ENCODE peak calls at places on chromosomes 13 and 19, in four cellular contexts. One of them, this sample, is unnamed.

GRCh38 chr13:111043575-111043982 is 71.5 kb upstream of the ARHGEF7 start:
- DNase-seq in lower lobe of right lung: no peak
- DNase-seq in upper lobe of right lung: no peak
- DNase-seq in uterus: no peak
- DNase-seq in this sample: peak; percentile 54

GRCh38 chr19:57803594-57804325 is 11.0 kb downstream of the ZNF552 start:
- DNase-seq in uterus: peak; percentile 23
- DNase-seq in lower lobe of right lung: no peak
- DNase-seq in upper lobe of right lung: peak; percentile 63
- DNase-seq in this sample: no peak

GRCh38 chr19:34734601-34735103 is 609 bp downstream of the ZNF181 start:
- DNase-seq in uterus: no peak
- DNase-seq in lower lobe of right lung: no peak
- DNase-seq in upper lobe of right lung: no peak
- DNase-seq in this sample: no peak

GRCh38 chr19:29287061-29287460 is 74.1 kb upstream of the UQCRFS1 start:
- DNase-seq in upper lobe of right lung: peak; percentile 5
- DNase-seq in uterus: no peak
- DNase-seq in lower lobe of right lung: no peak
- DNase-seq in this sample: no peak

GRCh38 chr19:54418030-54418929 is 3.0 kb downstream of the TTYH1 start:
- DNase-seq in uterus: no peak
- DNase-seq in lower lobe of right lung: no peak
- DNase-seq in upper lobe of right lung: no peak
- DNase-seq in this sample: no peak

GRCh38 chr13:46914341-46914740 is 17.5 kb upstream of the HTR2A start:
- DNase-seq in uterus: no peak
- DNase-seq in upper lobe of right lung: no peak
- DNase-seq in lower lobe of right lung: no peak
- DNase-seq in this sample: no peak

GRCh38 chr19:2422951-2423880 is 4.2 kb downstream of the TIMM13 start:
- DNase-seq in lower lobe of right lung: no peak
- DNase-seq in uterus: no peak
- DNase-seq in upper lobe of right lung: no peak
- DNase-seq in this sample: peak; percentile 55

GRCh38 chr19:45657520-45658163 is 10.4 kb upstream of the GIPR start:
- DNase-seq in uterus: no peak
- DNase-seq in upper lobe of right lung: no peak
- DNase-seq in lower lobe of right lung: no peak
- DNase-seq in this sample: no peak

GRCh38 chr19:5463959-5464358 is 8.7 kb downstream of the ZNRF4 start:
- DNase-seq in lower lobe of right lung: no peak
- DNase-seq in uterus: no peak
- DNase-seq in upper lobe of right lung: no peak
- DNase-seq in this sample: no peak

GRCh38 chr19:41531438-41532311 is 44.3 kb upstream of the CEACAM21 start:
- DNase-seq in uterus: peak; percentile 57
- DNase-seq in lower lobe of right lung: peak; percentile 84
- DNase-seq in upper lobe of right lung: peak; percentile 83
- DNase-seq in this sample: peak; percentile 85

GRCh38 chr13:109654341-109655205 is 131.8 kb downstream of the IRS2 start:
- DNase-seq in upper lobe of right lung: no peak
- DNase-seq in uterus: no peak
- DNase-seq in lower lobe of right lung: no peak
- DNase-seq in this sample: no peak

GRCh38 chr13:46606915-46607413 is 54.0 kb downstream of the LRCH1 start:
- DNase-seq in lower lobe of right lung: no peak
- DNase-seq in uterus: no peak
- DNase-seq in upper lobe of right lung: no peak
- DNase-seq in this sample: no peak

GRCh38 chr13:32669030-32669646 is 82.9 kb downstream of the PDS5B start:
- DNase-seq in lower lobe of right lung: no peak
- DNase-seq in uterus: no peak
- DNase-seq in upper lobe of right lung: no peak
- DNase-seq in this sample: no peak

GRCh38 chr13:40401911-40402776 is 264.3 kb downstream of the FOXO1 start:
- DNase-seq in lower lobe of right lung: peak; percentile 95
- DNase-seq in upper lobe of right lung: peak; percentile 95
- DNase-seq in uterus: peak; percentile 98
- DNase-seq in this sample: peak; percentile 81

GRCh38 chr13:25286969-25287961 is at the start of gene MTMR6:
- DNase-seq in uterus: peak; percentile 93
- DNase-seq in lower lobe of right lung: peak; percentile 96
- DNase-seq in upper lobe of right lung: peak; percentile 97
- DNase-seq in this sample: peak; percentile 96

GRCh38 chr13:80923907-80924306 is 583.0 kb upstream of the SPRY2 start:
- DNase-seq in lower lobe of right lung: no peak
- DNase-seq in uterus: no peak
- DNase-seq in upper lobe of right lung: no peak
- DNase-seq in this sample: no peak
- TF ChIP-seq CTCF in lower lobe of right lung: no peak
- TF ChIP-seq CTCF in uterus: no peak
- TF ChIP-seq CTCF in upper lobe of right lung: peak; percentile 21
- TF ChIP-seq CTCF in this sample: no peak

DNA sequence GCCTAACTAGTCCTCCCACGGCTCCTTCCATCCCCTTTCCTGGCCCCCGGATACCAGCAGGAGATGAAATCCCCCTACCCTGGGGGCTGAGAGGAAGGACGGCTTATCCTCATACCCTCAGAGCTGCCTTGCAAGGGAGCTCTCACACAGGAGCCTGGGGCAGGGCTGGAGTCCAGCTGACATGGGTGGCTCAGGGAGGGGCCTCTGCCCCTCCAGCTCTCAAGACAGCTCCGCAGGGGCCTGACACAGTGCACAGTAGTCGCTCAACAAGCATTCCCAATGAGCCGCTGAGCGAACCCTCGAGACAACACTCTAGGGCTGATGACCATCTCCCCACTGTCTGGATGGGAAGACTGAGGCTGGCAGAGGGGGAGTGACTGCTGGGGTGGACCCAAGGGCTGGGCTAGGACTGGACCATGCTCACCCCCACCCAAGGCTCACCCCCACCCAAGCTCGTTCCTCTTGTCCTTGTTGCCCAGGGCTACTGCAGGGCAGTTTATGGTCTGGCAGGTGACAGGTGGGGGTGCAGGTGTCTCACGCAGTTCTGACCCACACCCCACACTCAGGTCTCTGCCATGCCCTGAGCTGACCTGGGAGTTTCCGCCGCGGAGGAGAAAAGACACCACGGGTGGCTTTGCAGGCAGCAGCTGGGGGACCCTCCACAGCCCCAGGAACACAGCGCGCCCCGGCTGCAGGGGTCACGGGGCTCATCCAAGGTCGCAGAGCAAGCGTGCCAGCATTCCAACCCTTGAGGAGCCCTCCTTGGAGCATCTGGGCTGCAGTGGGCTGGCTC is 3.9 kb downstream of the ZBTB7A start:
- DNase-seq in upper lobe of right lung: no peak
- DNase-seq in uterus: peak; percentile 27
- DNase-seq in lower lobe of right lung: peak; percentile 50
- DNase-seq in this sample: no peak
- H3K4me1 ChIP-seq in upper lobe of right lung: peaks cover 62% of the 10 kb centered on the region
- H3K4me1 ChIP-seq in uterus: peaks cover 11% of the 10 kb centered on the region
- H3K4me1 ChIP-seq in lower lobe of right lung: peaks cover 67% of the 10 kb centered on the region
- H3K4me1 ChIP-seq in this sample: peaks cover 61% of the 10 kb centered on the region

DNA sequence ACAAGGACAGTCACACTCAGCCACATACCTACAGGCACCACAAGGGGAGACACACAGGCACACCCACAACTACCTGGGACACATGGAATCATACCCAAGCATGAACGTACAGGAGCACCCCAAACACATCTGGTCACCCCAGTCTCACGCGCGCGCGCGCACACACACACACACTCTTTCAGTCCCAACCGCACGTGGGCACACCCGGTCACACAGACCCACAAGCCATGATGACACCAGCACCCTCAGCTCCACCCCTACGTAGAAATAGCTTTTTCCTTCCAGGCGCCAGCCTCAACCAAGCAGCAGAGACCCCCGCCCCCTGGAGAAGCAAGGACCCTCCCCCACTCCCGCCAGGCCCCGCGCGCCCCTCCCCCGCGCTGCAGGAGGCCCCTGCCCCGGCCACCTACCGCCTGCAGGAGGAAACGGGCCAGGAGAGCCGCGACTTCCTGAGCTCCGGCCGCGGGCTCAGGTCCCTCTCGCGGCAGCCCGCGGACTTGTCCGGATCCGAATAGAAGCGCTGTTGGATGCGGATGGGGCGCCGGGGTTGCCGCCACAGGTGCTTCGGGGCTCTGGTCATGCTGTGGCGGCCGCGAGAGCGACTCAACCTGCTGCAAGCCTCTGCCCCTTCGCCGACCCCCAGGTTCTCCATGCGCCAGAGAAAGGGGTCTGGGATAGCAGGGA is 6.4 kb upstream of the PDE4C start:
- DNase-seq in upper lobe of right lung: no peak
- DNase-seq in uterus: no peak
- DNase-seq in lower lobe of right lung: no peak
- DNase-seq in this sample: no peak
- H3K4me3 ChIP-seq in upper lobe of right lung: no peak overlapping the region
- H3K4me3 ChIP-seq in uterus: no peak overlapping the region
- H3K4me3 ChIP-seq in lower lobe of right lung: no peak overlapping the region
- H3K4me3 ChIP-seq in this sample: no peak overlapping the region

GRCh38 chr19:7382694-7383093 is 34.0 kb downstream of the ARHGEF18 start:
- DNase-seq in uterus: no peak
- DNase-seq in upper lobe of right lung: no peak
- DNase-seq in lower lobe of right lung: no peak
- DNase-seq in this sample: no peak
- TF ChIP-seq CTCF in uterus: no peak
- TF ChIP-seq CTCF in upper lobe of right lung: no peak
- TF ChIP-seq CTCF in lower lobe of right lung: no peak
- TF ChIP-seq CTCF in this sample: no peak

GRCh38 chr19:18282788-18283141 is 1.3 kb upstream of the JUND start:
- DNase-seq in lower lobe of right lung: no peak
- DNase-seq in upper lobe of right lung: no peak
- DNase-seq in uterus: no peak
- DNase-seq in this sample: no peak

GRCh38 chr19:18281082-18282020 is at the start of gene JUND:
- DNase-seq in lower lobe of right lung: peak; percentile 99
- DNase-seq in upper lobe of right lung: peak; percentile 99
- DNase-seq in uterus: peak; percentile 98
- DNase-seq in this sample: peak; percentile 99

GRCh38 chr19:18284710-18285430 is 3.4 kb upstream of the JUND start:
- DNase-seq in uterus: no peak
- DNase-seq in lower lobe of right lung: no peak
- DNase-seq in upper lobe of right lung: no peak
- DNase-seq in this sample: no peak

GRCh38 chr19:18282021-18282787 is 782 bp upstream of the JUND start:
- DNase-seq in upper lobe of right lung: peak; percentile 77
- DNase-seq in uterus: no peak
- DNase-seq in lower lobe of right lung: no peak
- DNase-seq in this sample: no peak

DNA sequence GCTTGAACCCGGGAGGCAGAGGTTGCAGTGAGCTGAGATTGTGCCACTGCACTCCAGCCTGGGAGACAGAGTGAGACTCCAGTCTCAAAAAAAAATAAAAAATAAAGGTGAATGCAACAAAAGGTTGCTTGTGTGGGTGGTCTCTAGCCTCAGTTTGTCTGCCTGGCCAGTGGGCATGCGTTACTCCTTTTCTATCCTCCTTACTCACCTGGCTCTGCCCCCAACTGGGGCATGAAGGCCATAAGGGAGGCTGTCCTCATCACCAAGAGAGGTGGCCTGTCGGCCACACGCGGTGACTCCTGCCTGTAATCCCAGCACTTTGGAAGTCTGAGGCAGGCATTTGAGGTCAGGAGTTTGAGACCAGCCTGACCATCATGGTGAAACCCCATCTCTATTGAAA is 1.9 kb upstream of the JUND start:
- DNase-seq in uterus: no peak
- DNase-seq in lower lobe of right lung: no peak
- DNase-seq in upper lobe of right lung: no peak
- DNase-seq in this sample: no peak
- H3K4me1 ChIP-seq in uterus: no peaks in the 10 kb centered on the region
- H3K4me1 ChIP-seq in lower lobe of right lung: peaks cover 25% of the 10 kb centered on the region
- H3K4me1 ChIP-seq in upper lobe of right lung: peaks cover 24% of the 10 kb centered on the region
- H3K4me1 ChIP-seq in this sample: peaks cover 21% of the 10 kb centered on the region

GRCh38 chr13:31663880-31664585 is 75.3 kb upstream of the RXFP2 start:
- DNase-seq in uterus: no peak
- DNase-seq in upper lobe of right lung: no peak
- DNase-seq in lower lobe of right lung: no peak
- DNase-seq in this sample: no peak
- H3K4me3 ChIP-seq in uterus: no peak overlapping the region
- H3K4me3 ChIP-seq in upper lobe of right lung: no peak overlapping the region
- H3K4me3 ChIP-seq in lower lobe of right lung: no peak overlapping the region
- H3K4me3 ChIP-seq in this sample: no peak overlapping the region

GRCh38 chr19:51664997-51665396 is 18.4 kb upstream of the SIGLEC14 start:
- DNase-seq in uterus: no peak
- DNase-seq in upper lobe of right lung: no peak
- DNase-seq in lower lobe of right lung: no peak
- DNase-seq in this sample: no peak
- TF ChIP-seq CTCF in uterus: no peak
- TF ChIP-seq CTCF in upper lobe of right lung: no peak
- TF ChIP-seq CTCF in lower lobe of right lung: no peak
- TF ChIP-seq CTCF in this sample: no peak

This sample was measured in ascending aorta.